ENCODE peak calls at places on chromosomes 13 and 19, in eight cellular contexts. One of them, this sample, is unnamed. For H3K36me3, the result is how much of the 10 kb centered on the place peaks cover.

GRCh38 chr19:41351339-41352245 is 2.1 kb downstream of the TGFB1 start:
- DNase-seq in ovary: peak
- DNase-seq in HCT116: no peak
- DNase-seq in lower lobe of right lung: peak
- DNase-seq in left ventricle myocardium inferior: peak
- DNase-seq in heart right ventricle: peak
- DNase-seq in hepatocyte: peak
- DNase-seq in neural progenitor cell: peak
- DNase-seq in this sample: peak

GRCh38 chr13:75633285-75633684 is 2.8 kb upstream of the LMO7 start:
- DNase-seq in heart right ventricle: no peak
- DNase-seq in lower lobe of right lung: no peak
- DNase-seq in ovary: no peak
- DNase-seq in left ventricle myocardium inferior: no peak
- DNase-seq in HCT116: no peak
- DNase-seq in hepatocyte: no peak
- DNase-seq in neural progenitor cell: no peak
- DNase-seq in this sample: peak

GRCh38 chr19:50750010-50750409 is 20.3 kb upstream of the GPR32 start:
- DNase-seq in HCT116: no peak
- DNase-seq in heart right ventricle: no peak
- DNase-seq in hepatocyte: no peak
- DNase-seq in ovary: no peak
- DNase-seq in left ventricle myocardium inferior: no peak
- DNase-seq in neural progenitor cell: no peak
- DNase-seq in lower lobe of right lung: no peak
- DNase-seq in this sample: no peak

GRCh38 chr19:13576726-13577125 is 70.4 kb upstream of the CACNA1A start:
- DNase-seq in heart right ventricle: no peak
- DNase-seq in hepatocyte: no peak
- DNase-seq in lower lobe of right lung: no peak
- DNase-seq in HCT116: no peak
- DNase-seq in left ventricle myocardium inferior: no peak
- DNase-seq in neural progenitor cell: no peak
- DNase-seq in ovary: no peak
- DNase-seq in this sample: no peak

GRCh38 chr19:55472463-55472862 is 4.0 kb upstream of the ZNF628 start:
- DNase-seq in hepatocyte: no peak
- DNase-seq in left ventricle myocardium inferior: no peak
- DNase-seq in heart right ventricle: no peak
- DNase-seq in ovary: no peak
- DNase-seq in lower lobe of right lung: no peak
- DNase-seq in neural progenitor cell: no peak
- DNase-seq in HCT116: peak
- DNase-seq in this sample: peak

GRCh38 chr13:23979361-23980159 is 82.3 kb upstream of the C1QTNF9B start:
- DNase-seq in ovary: peak
- DNase-seq in hepatocyte: peak
- DNase-seq in HCT116: no peak
- DNase-seq in left ventricle myocardium inferior: peak
- DNase-seq in neural progenitor cell: peak
- DNase-seq in heart right ventricle: peak
- DNase-seq in lower lobe of right lung: peak
- DNase-seq in this sample: peak

GRCh38 chr19:2355168-2356035 is 4.7 kb upstream of the TMPRSS9 start:
- DNase-seq in HCT116: no peak
- DNase-seq in heart right ventricle: no peak
- DNase-seq in ovary: no peak
- DNase-seq in hepatocyte: no peak
- DNase-seq in lower lobe of right lung: no peak
- DNase-seq in left ventricle myocardium inferior: no peak
- DNase-seq in neural progenitor cell: no peak
- DNase-seq in this sample: no peak

GRCh38 chr13:51385114-51385513 is 45.6 kb downstream of the SERPINE3 start:
- DNase-seq in HCT116: no peak
- DNase-seq in lower lobe of right lung: no peak
- DNase-seq in heart right ventricle: no peak
- DNase-seq in left ventricle myocardium inferior: no peak
- DNase-seq in ovary: no peak
- DNase-seq in hepatocyte: no peak
- DNase-seq in neural progenitor cell: no peak
- DNase-seq in this sample: no peak

GRCh38 chr19:46000497-46001246 is 5.4 kb downstream of the CCDC61 start:
- DNase-seq in hepatocyte: peak
- DNase-seq in HCT116: no peak
- DNase-seq in ovary: no peak
- DNase-seq in heart right ventricle: no peak
- DNase-seq in neural progenitor cell: peak
- DNase-seq in lower lobe of right lung: peak
- DNase-seq in left ventricle myocardium inferior: peak
- DNase-seq in this sample: peak

GRCh38 chr13:101728021-101728420 is 275.5 kb downstream of the ITGBL1 start:
- DNase-seq in neural progenitor cell: no peak
- DNase-seq in ovary: no peak
- DNase-seq in left ventricle myocardium inferior: no peak
- DNase-seq in lower lobe of right lung: no peak
- DNase-seq in HCT116: no peak
- DNase-seq in heart right ventricle: no peak
- DNase-seq in hepatocyte: no peak
- DNase-seq in this sample: no peak

GRCh38 chr19:41085748-41086415 is 2.4 kb upstream of the CYP2A13 start:
- DNase-seq in heart right ventricle: no peak
- DNase-seq in left ventricle myocardium inferior: no peak
- DNase-seq in hepatocyte: no peak
- DNase-seq in neural progenitor cell: no peak
- DNase-seq in HCT116: no peak
- DNase-seq in ovary: no peak
- DNase-seq in lower lobe of right lung: no peak
- DNase-seq in this sample: no peak

GRCh38 chr19:33152178-33152577 is 20.3 kb downstream of the WDR88 start:
- DNase-seq in HCT116: no peak
- DNase-seq in heart right ventricle: no peak
- DNase-seq in hepatocyte: no peak
- DNase-seq in lower lobe of right lung: no peak
- DNase-seq in neural progenitor cell: no peak
- DNase-seq in ovary: no peak
- DNase-seq in left ventricle myocardium inferior: no peak
- DNase-seq in this sample: no peak

GRCh38 chr19:29675650-29676186 is 10.5 kb downstream of the PLEKHF1 start:
- DNase-seq in hepatocyte: no peak
- DNase-seq in HCT116: no peak
- DNase-seq in heart right ventricle: no peak
- DNase-seq in neural progenitor cell: no peak
- DNase-seq in lower lobe of right lung: no peak
- DNase-seq in left ventricle myocardium inferior: no peak
- DNase-seq in ovary: no peak
- DNase-seq in this sample: no peak

GRCh38 chr13:22092791-22093545 is 422.1 kb downstream of the FGF9 start:
- DNase-seq in hepatocyte: no peak
- DNase-seq in ovary: no peak
- DNase-seq in left ventricle myocardium inferior: no peak
- DNase-seq in neural progenitor cell: no peak
- DNase-seq in heart right ventricle: no peak
- DNase-seq in lower lobe of right lung: no peak
- DNase-seq in HCT116: no peak
- DNase-seq in this sample: no peak

GRCh38 chr19:7126132-7126531 is 56.6 kb downstream of the ZNF557 start:
- DNase-seq in HCT116: no peak
- DNase-seq in neural progenitor cell: no peak
- DNase-seq in hepatocyte: no peak
- DNase-seq in heart right ventricle: no peak
- DNase-seq in lower lobe of right lung: no peak
- DNase-seq in left ventricle myocardium inferior: no peak
- DNase-seq in ovary: no peak
- DNase-seq in this sample: no peak

GRCh38 chr13:59635591-59635990 is 528.1 kb downstream of the DIAPH3 start:
- DNase-seq in hepatocyte: no peak
- DNase-seq in lower lobe of right lung: no peak
- DNase-seq in heart right ventricle: no peak
- DNase-seq in left ventricle myocardium inferior: no peak
- DNase-seq in HCT116: no peak
- DNase-seq in neural progenitor cell: no peak
- DNase-seq in ovary: no peak
- DNase-seq in this sample: no peak
- TF ChIP-seq CTCF in hepatocyte: no peak
- TF ChIP-seq CTCF in lower lobe of right lung: no peak
- TF ChIP-seq CTCF in heart right ventricle: no peak
- TF ChIP-seq CTCF in left ventricle myocardium inferior: no peak
- TF ChIP-seq CTCF in HCT116: no peak
- TF ChIP-seq CTCF in neural progenitor cell: no peak
- TF ChIP-seq CTCF in ovary: no peak
- TF ChIP-seq CTCF in this sample: no peak

DNA sequence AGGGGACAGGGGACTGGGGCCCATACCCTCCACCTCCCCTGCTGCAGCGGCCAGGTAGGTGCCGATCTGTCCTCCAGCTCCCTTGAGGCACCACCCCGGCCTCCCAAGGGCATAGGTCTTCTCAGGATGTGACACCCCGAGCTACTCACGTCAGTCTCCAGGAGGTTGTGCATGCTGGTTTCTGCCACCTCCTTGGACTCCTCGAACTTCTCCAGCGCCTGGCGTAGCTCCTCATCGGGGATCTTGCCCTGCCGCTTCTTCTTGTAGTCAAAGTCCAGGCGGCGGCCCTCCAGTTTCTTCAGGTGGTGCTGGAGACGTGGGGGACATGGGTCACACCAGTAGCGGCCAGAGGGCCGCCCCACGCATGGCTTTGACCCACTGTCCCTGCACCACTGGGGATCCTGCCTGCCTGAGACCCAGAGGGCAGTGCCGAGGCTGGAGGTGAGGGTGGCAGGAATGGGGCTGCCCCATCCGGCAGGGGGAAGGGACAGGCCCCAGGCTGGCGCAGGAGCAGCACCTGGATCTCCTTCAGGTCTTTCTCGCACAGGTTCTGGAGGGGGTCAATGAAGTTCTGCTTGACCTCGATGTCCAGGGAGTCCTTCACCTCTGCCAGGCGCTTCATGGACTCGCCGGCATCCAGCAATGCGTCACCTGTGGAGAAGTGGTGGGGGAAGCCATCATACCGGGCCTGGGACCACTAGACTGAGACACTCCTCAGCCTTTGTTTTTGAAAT is 20.4 kb downstream of the MPND start:
- DNase-seq in HCT116: no peak
- DNase-seq in hepatocyte: no peak
- DNase-seq in left ventricle myocardium inferior: no peak
- DNase-seq in neural progenitor cell: no peak
- DNase-seq in heart right ventricle: no peak
- DNase-seq in lower lobe of right lung: peak
- DNase-seq in ovary: no peak
- DNase-seq in this sample: no peak
- H3K36me3 ChIP-seq in HCT116: under half
- H3K36me3 ChIP-seq in hepatocyte: under half
- H3K36me3 ChIP-seq in left ventricle myocardium inferior: half or more
- H3K36me3 ChIP-seq in neural progenitor cell: under half
- H3K36me3 ChIP-seq in heart right ventricle: half or more
- H3K36me3 ChIP-seq in lower lobe of right lung: half or more
- H3K36me3 ChIP-seq in ovary: under half
- H3K36me3 ChIP-seq in this sample: half or more

GRCh38 chr19:38467541-38468525 is 34.3 kb downstream of the RYR1 start:
- DNase-seq in ovary: no peak
- DNase-seq in hepatocyte: no peak
- DNase-seq in neural progenitor cell: no peak
- DNase-seq in left ventricle myocardium inferior: no peak
- DNase-seq in lower lobe of right lung: no peak
- DNase-seq in heart right ventricle: no peak
- DNase-seq in HCT116: no peak
- DNase-seq in this sample: no peak

GRCh38 chr19:38470788-38471480 is 37.4 kb downstream of the RYR1 start:
- DNase-seq in hepatocyte: no peak
- DNase-seq in heart right ventricle: no peak
- DNase-seq in neural progenitor cell: no peak
- DNase-seq in ovary: no peak
- DNase-seq in HCT116: no peak
- DNase-seq in left ventricle myocardium inferior: no peak
- DNase-seq in lower lobe of right lung: no peak
- DNase-seq in this sample: no peak

GRCh38 chr19:38466050-38466449 is 32.6 kb downstream of the RYR1 start:
- DNase-seq in left ventricle myocardium inferior: no peak
- DNase-seq in ovary: no peak
- DNase-seq in heart right ventricle: no peak
- DNase-seq in HCT116: no peak
- DNase-seq in lower lobe of right lung: no peak
- DNase-seq in neural progenitor cell: no peak
- DNase-seq in hepatocyte: no peak
- DNase-seq in this sample: no peak

GRCh38 chr19:38473201-38473600 is 39.7 kb downstream of the RYR1 start:
- DNase-seq in lower lobe of right lung: no peak
- DNase-seq in hepatocyte: no peak
- DNase-seq in heart right ventricle: no peak
- DNase-seq in HCT116: no peak
- DNase-seq in neural progenitor cell: no peak
- DNase-seq in left ventricle myocardium inferior: no peak
- DNase-seq in ovary: no peak
- DNase-seq in this sample: no peak

DNA sequence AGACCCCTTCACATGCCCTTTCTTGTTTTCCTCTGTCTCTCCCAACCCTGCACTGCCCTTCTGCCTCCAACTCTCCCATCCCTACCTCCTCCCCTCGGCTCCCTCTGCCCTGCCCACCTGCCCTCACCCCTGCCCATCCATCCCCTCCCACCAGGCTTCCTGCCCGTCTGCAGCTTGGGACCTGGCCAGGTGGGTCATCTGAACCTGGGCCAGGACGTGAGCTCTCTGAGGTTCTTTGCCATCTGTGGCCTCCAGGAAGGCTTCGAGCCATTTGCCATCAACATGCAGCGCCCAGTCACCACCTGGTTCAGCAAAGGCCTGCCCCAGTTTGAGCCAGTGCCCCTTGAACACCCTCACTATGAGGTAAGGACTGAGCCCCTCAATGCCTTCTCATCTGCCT is 35.7 kb downstream of the RYR1 start:
- DNase-seq in heart right ventricle: no peak
- DNase-seq in ovary: no peak
- DNase-seq in left ventricle myocardium inferior: no peak
- DNase-seq in neural progenitor cell: no peak
- DNase-seq in lower lobe of right lung: no peak
- DNase-seq in hepatocyte: no peak
- DNase-seq in HCT116: no peak
- DNase-seq in this sample: no peak
- TF ChIP-seq CTCF in heart right ventricle: no peak
- TF ChIP-seq CTCF in ovary: no peak
- TF ChIP-seq CTCF in left ventricle myocardium inferior: no peak
- TF ChIP-seq CTCF in neural progenitor cell: no peak
- TF ChIP-seq CTCF in lower lobe of right lung: no peak
- TF ChIP-seq CTCF in hepatocyte: no peak
- TF ChIP-seq CTCF in HCT116: no peak
- TF ChIP-seq CTCF in this sample: no peak

DNA sequence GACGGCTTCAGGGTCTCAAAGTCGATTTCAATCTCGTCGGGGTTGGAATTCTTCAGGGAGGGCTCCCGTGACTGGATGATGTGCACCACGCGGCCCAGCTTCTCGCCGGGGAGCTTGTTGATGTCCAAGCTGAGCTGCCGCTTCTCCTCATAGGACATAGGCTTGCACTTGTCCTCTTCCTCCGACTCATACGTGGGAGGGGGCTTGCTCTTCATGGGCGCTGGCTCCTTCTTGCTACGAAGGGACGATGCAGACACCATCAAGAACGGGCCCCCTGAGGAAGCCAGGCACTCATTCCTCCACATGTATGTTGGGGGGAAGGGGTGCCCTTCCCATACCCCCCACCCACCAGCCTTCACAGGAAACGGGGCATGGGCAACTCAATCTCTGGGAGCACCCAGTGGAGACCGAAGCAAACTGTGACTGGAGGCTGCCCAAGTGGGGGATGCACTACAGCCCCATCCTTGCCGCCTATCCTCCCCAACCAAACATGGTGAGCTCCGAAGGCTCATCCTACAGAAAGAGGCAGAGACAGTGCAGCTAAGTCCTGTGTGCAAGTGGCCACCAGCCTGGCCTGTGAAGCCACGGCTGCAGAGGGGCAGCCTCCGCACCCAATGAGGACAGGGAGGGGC is 23.2 kb upstream of the EPHX3 start:
- DNase-seq in HCT116: no peak
- DNase-seq in hepatocyte: no peak
- DNase-seq in lower lobe of right lung: no peak
- DNase-seq in ovary: no peak
- DNase-seq in heart right ventricle: no peak
- DNase-seq in left ventricle myocardium inferior: no peak
- DNase-seq in neural progenitor cell: no peak
- DNase-seq in this sample: no peak
- H3K36me3 ChIP-seq in HCT116: under half
- H3K36me3 ChIP-seq in hepatocyte: under half
- H3K36me3 ChIP-seq in lower lobe of right lung: half or more
- H3K36me3 ChIP-seq in ovary: under half
- H3K36me3 ChIP-seq in heart right ventricle: half or more
- H3K36me3 ChIP-seq in left ventricle myocardium inferior: half or more
- H3K36me3 ChIP-seq in neural progenitor cell: under half
- H3K36me3 ChIP-seq in this sample: half or more